ENCODE peak calls at places on chromosomes 1 and 21, in seven cellular contexts. T, W, I, E, R, L and V are unnamed samples.
A peak's percentile ranks its signal among the peaks of the same experiment; 100 is the strongest.

GRCh38 chr1:91831132-91831930 is 54.6 kb downstream of the TGFBR3 start:
- DNase-seq in L (peak; percentile 86), W (no peak), I (no peak), R (no peak), T (peak; percentile 73), E (no peak), V (no peak)

GRCh38 chr1:113758631-113759340 is 500 bp downstream of the PHTF1 start:
- DNase-seq in L (peak; percentile 25), I (peak; percentile 60), T (peak; percentile 35), W (peak; percentile 85), E (peak; percentile 20), R (peak; percentile 85), V (peak; percentile 47)

GRCh38 chr1:169964206-169964605 is 70.5 kb upstream of the SCYL3 start:
- DNase-seq in I (no peak), R (no peak), L (no peak), E (no peak), W (no peak), T (no peak), V (no peak)

GRCh38 chr21:33940846-33941245 is 25.2 kb upstream of the ATP5PO start:
- DNase-seq in R (no peak), E (no peak), L (peak; percentile 48), W (no peak), I (no peak), T (no peak), V (no peak)

GRCh38 chr1:2156866-2157265 is 37.7 kb downstream of the FAAP20 start:
- DNase-seq in I (no peak), W (no peak), R (no peak), T (no peak), L (no peak), E (no peak), V (no peak)

GRCh38 chr1:15400627-15401026 is 9.1 kb upstream of the EFHD2 start:
- DNase-seq in T (no peak), I (no peak), W (no peak), L (no peak), R (no peak), E (no peak), V (no peak)

GRCh38 chr1:39409055-39409816 is 82.2 kb upstream of the BMP8A start:
- DNase-seq in T (peak; percentile 86), E (no peak), R (no peak), L (peak; percentile 75), I (no peak), W (peak; percentile 32), V (peak; percentile 19)

GRCh38 chr1:54606096-54606989 is 17.0 kb downstream of the FAM151A start:
- DNase-seq in W (no peak), E (no peak), I (no peak), T (no peak), L (no peak), R (no peak), V (no peak)

GRCh38 chr1:66676616-66677298 is 75.5 kb upstream of the DYNLT5 start:
- DNase-seq in E (no peak), W (no peak), L (peak; percentile 69), I (no peak), T (peak; percentile 48), R (no peak), V (no peak)

GRCh38 chr1:85109475-85109874 is 61.2 kb upstream of the MCOLN3 start:
- DNase-seq in L (peak; percentile 75), E (peak; percentile 66), I (no peak), R (peak; percentile 75), T (peak; percentile 66), W (peak; percentile 19), V (peak; percentile 23)

GRCh38 chr1:6281511-6282402 is 20.9 kb upstream of the GPR153 start:
- DNase-seq in T (no peak), R (no peak), I (no peak), L (no peak), E (no peak), W (no peak), V (no peak)

GRCh38 chr21:38796426-38796825 is 9.3 kb upstream of the ETS2 start:
- DNase-seq in I (no peak), E (no peak), T (no peak), R (no peak), W (no peak), L (peak; percentile 56), V (no peak)

GRCh38 chr1:61079898-61080336 is 2.4 kb upstream of the NFIA start:
- DNase-seq in E (no peak), T (peak; percentile 93), L (peak; percentile 67), I (no peak), R (no peak), W (peak; percentile 38), V (peak; percentile 7)

GRCh38 chr21:29078884-29079765 is 5.7 kb upstream of the CCT8 start:
- DNase-seq in L (no peak), R (no peak), E (no peak), I (peak; percentile 74), W (no peak), T (no peak), V (peak; percentile 11)

GRCh38 chr1:180603223-180603849 is 28.5 kb upstream of the XPR1 start:
- DNase-seq in W (no peak), I (no peak), R (no peak), L (no peak), T (no peak), E (no peak), V (no peak)

GRCh38 chr1:47755368-47755990 is 241.7 kb downstream of the TRABD2B start:
- DNase-seq in E (no peak), R (peak; percentile 72), W (peak; percentile 16), T (no peak), I (peak; percentile 14), L (no peak), V (peak; percentile 21)

GRCh38 chr1:235073331-235073967 is 55.2 kb downstream of the TOMM20 start:
- DNase-seq in R (no peak), T (peak; percentile 90), W (no peak), E (no peak), L (no peak), I (no peak), V (no peak)

GRCh38 chr1:167599839-167600581 is 30.0 kb upstream of the RCSD1 start:
- DNase-seq in E (peak; percentile 43), T (peak; percentile 24), I (peak; percentile 24), W (no peak), R (peak; percentile 67), L (peak; percentile 22), V (peak; percentile 31)

GRCh38 chr1:59100975-59101374 is 195.9 kb upstream of the FGGY start:
- DNase-seq in R (no peak), E (no peak), L (peak; percentile 67), T (no peak), I (no peak), W (no peak), V (no peak)

GRCh38 chr21:37266515-37267221 is 466 bp downstream of the VPS26C start:
- DNase-seq in R (peak; percentile 41), W (peak; percentile 21), I (no peak), E (peak; percentile 13), L (peak; percentile 42), T (peak; percentile 14), V (no peak)

GRCh38 chr1:37932759-37933158 is 14.1 kb downstream of the INPP5B start:
- DNase-seq in W (no peak), L (peak; percentile 89), T (peak; percentile 43), R (no peak), I (no peak), E (no peak), V (no peak)

GRCh38 chr1:228263636-228264035 is 55.8 kb downstream of the OBSCN start:
- DNase-seq in E (no peak), T (no peak), L (no peak), R (no peak), W (no peak), I (no peak), V (no peak)